ENCODE peak calls at places on chromosomes 6 and 20, in five cellular contexts. One of them, this sample, is unnamed.

GRCh38 chr6:5950448-5950847 is 56.3 kb downstream of the NRN1 start:
- DNase-seq in lower lobe of right lung: no peak
- DNase-seq in AG04450: no peak
- DNase-seq in naive thymus-derived CD4-positive, alpha-beta T cell: peak
- DNase-seq in effector memory CD4-positive, alpha-beta T cell: no peak
- DNase-seq in this sample: no peak

GRCh38 chr6:83431545-83432165 is 804 bp upstream of the ME1 start:
- DNase-seq in lower lobe of right lung: no peak
- DNase-seq in AG04450: no peak
- DNase-seq in naive thymus-derived CD4-positive, alpha-beta T cell: no peak
- DNase-seq in effector memory CD4-positive, alpha-beta T cell: no peak
- DNase-seq in this sample: no peak

GRCh38 chr6:20565291-20565690 is 31.0 kb downstream of the CDKAL1 start:
- DNase-seq in lower lobe of right lung: no peak
- DNase-seq in AG04450: no peak
- DNase-seq in naive thymus-derived CD4-positive, alpha-beta T cell: no peak
- DNase-seq in effector memory CD4-positive, alpha-beta T cell: no peak
- DNase-seq in this sample: no peak

GRCh38 chr6:122733259-122733658 is 46.3 kb upstream of the FABP7 start:
- DNase-seq in lower lobe of right lung: no peak
- DNase-seq in AG04450: no peak
- DNase-seq in naive thymus-derived CD4-positive, alpha-beta T cell: no peak
- DNase-seq in effector memory CD4-positive, alpha-beta T cell: no peak
- DNase-seq in this sample: no peak

GRCh38 chr6:23394699-23395098 is 731.3 kb upstream of the NRSN1 start:
- DNase-seq in lower lobe of right lung: no peak
- DNase-seq in AG04450: no peak
- DNase-seq in naive thymus-derived CD4-positive, alpha-beta T cell: no peak
- DNase-seq in effector memory CD4-positive, alpha-beta T cell: no peak
- DNase-seq in this sample: no peak

GRCh38 chr6:37052027-37052628 is 46.7 kb downstream of the FGD2 start:
- DNase-seq in lower lobe of right lung: no peak
- DNase-seq in AG04450: no peak
- DNase-seq in naive thymus-derived CD4-positive, alpha-beta T cell: no peak
- DNase-seq in effector memory CD4-positive, alpha-beta T cell: no peak
- DNase-seq in this sample: no peak

GRCh38 chr6:152316024-152316423 is 321.1 kb downstream of the SYNE1 start:
- DNase-seq in lower lobe of right lung: peak
- DNase-seq in AG04450: peak
- DNase-seq in naive thymus-derived CD4-positive, alpha-beta T cell: no peak
- DNase-seq in effector memory CD4-positive, alpha-beta T cell: no peak
- DNase-seq in this sample: no peak

GRCh38 chr20:54642733-54643667 is 167.6 kb downstream of the DOK5 start:
- DNase-seq in lower lobe of right lung: no peak
- DNase-seq in AG04450: no peak
- DNase-seq in naive thymus-derived CD4-positive, alpha-beta T cell: no peak
- DNase-seq in effector memory CD4-positive, alpha-beta T cell: no peak
- DNase-seq in this sample: no peak

GRCh38 chr6:63346217-63346834 is 26.5 kb upstream of the LGSN start:
- DNase-seq in lower lobe of right lung: no peak
- DNase-seq in AG04450: no peak
- DNase-seq in naive thymus-derived CD4-positive, alpha-beta T cell: no peak
- DNase-seq in effector memory CD4-positive, alpha-beta T cell: no peak
- DNase-seq in this sample: no peak

GRCh38 chr6:97594834-97595233 is 311.8 kb upstream of the MMS22L start:
- DNase-seq in lower lobe of right lung: no peak
- DNase-seq in AG04450: peak
- DNase-seq in naive thymus-derived CD4-positive, alpha-beta T cell: no peak
- DNase-seq in effector memory CD4-positive, alpha-beta T cell: no peak
- DNase-seq in this sample: no peak

GRCh38 chr20:52683761-52684160 is 288.4 kb upstream of the TSHZ2 start:
- DNase-seq in lower lobe of right lung: no peak
- DNase-seq in AG04450: no peak
- DNase-seq in naive thymus-derived CD4-positive, alpha-beta T cell: no peak
- DNase-seq in effector memory CD4-positive, alpha-beta T cell: no peak
- DNase-seq in this sample: no peak
- H3K4me3 ChIP-seq in lower lobe of right lung: no peak
- H3K4me3 ChIP-seq in AG04450: no peak
- H3K4me3 ChIP-seq in naive thymus-derived CD4-positive, alpha-beta T cell: no peak
- H3K4me3 ChIP-seq in effector memory CD4-positive, alpha-beta T cell: no peak
- H3K4me3 ChIP-seq in this sample: no peak

GRCh38 chr6:26269406-26270120 is 95.4 kb upstream of the BTN3A2 start:
- DNase-seq in lower lobe of right lung: no peak
- DNase-seq in AG04450: no peak
- DNase-seq in naive thymus-derived CD4-positive, alpha-beta T cell: no peak
- DNase-seq in effector memory CD4-positive, alpha-beta T cell: no peak
- DNase-seq in this sample: no peak

GRCh38 chr6:26268659-26269402 is 96.2 kb upstream of the BTN3A2 start:
- DNase-seq in lower lobe of right lung: no peak
- DNase-seq in AG04450: no peak
- DNase-seq in naive thymus-derived CD4-positive, alpha-beta T cell: no peak
- DNase-seq in effector memory CD4-positive, alpha-beta T cell: no peak
- DNase-seq in this sample: no peak

GRCh38 chr6:26270903-26271639 is 93.9 kb upstream of the BTN3A2 start:
- DNase-seq in lower lobe of right lung: peak
- DNase-seq in AG04450: no peak
- DNase-seq in naive thymus-derived CD4-positive, alpha-beta T cell: peak
- DNase-seq in effector memory CD4-positive, alpha-beta T cell: peak
- DNase-seq in this sample: peak

GRCh38 chr6:26271640-26272090 is 93.3 kb upstream of the BTN3A2 start:
- DNase-seq in lower lobe of right lung: no peak
- DNase-seq in AG04450: no peak
- DNase-seq in naive thymus-derived CD4-positive, alpha-beta T cell: no peak
- DNase-seq in effector memory CD4-positive, alpha-beta T cell: no peak
- DNase-seq in this sample: no peak

DNA sequence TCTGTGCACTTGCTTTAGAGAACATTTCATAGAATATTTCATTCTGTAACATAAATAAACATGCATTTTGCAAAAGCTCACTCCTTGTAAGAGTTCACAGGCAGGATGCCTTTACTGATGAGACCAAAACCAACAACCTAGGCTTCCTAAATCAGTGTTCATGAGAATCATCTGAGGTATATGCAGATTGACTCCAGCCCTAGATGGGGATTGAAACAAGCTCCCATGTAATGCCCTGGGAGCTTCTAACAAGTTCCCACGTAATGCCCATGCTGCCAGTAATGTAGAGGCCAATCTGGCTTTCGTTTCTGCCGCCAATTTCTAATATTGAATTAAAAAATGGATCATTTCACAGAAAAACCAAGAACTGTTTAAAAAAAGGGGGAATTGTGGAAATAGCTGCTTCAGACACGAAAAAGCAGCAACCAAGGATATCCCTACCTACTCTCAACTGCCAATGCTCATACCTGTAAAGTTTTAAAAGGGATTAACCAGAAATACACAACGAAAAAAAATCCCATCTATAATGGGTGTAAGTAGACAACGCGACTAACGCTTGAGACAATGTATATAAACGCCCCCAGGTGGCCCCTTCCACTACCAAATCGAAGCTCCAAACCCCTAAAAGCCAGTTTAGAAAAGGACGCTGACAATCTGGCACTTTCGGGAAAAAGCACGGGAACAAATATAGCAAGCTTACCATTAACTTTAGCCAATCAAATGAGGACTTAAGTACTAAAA is 94.7 kb upstream of the BTN3A2 start:
- DNase-seq in lower lobe of right lung: no peak
- DNase-seq in AG04450: no peak
- DNase-seq in naive thymus-derived CD4-positive, alpha-beta T cell: no peak
- DNase-seq in effector memory CD4-positive, alpha-beta T cell: no peak
- DNase-seq in this sample: no peak
- H3K27ac ChIP-seq in lower lobe of right lung: no peak
- H3K27ac ChIP-seq in AG04450: peak
- H3K27ac ChIP-seq in naive thymus-derived CD4-positive, alpha-beta T cell: no peak
- H3K27ac ChIP-seq in effector memory CD4-positive, alpha-beta T cell: no peak
- H3K27ac ChIP-seq in this sample: peak

DNA sequence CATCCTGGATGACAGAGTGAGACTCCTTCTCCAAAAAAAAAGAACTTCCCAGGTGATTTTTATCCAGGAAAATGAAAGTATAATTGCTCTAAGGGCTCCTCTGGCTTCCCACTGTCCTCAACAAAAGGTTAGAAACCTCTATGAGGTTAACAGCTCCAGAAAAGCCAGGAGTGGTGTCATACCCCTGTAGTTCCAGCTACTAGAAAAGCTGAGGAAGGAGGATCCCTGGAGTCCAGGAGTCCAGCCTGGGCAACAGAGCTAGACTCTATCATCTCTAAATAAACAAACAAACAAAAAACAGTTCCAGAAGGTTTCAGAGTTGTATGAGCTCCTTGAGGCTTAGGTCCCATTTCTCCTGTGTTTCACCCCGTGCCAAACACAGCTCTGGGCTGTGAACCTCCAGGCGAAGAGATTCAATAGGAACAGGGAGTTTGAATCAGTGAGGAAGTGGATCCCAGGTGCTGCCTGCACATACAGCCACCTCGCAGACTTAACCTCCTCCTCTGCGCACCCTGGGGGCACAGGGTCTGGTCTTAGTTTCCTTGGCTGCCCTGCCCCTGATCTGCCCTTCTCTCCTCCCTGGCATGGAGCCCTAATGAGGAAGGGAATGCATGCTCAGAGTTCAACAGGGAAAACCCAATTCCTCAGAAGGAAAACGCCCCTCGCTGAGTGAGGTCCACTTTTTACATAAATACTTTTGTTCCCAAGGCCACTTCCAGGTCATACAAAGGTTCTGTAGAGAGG is 31.0 kb downstream of the ZC3H12D start:
- DNase-seq in lower lobe of right lung: no peak
- DNase-seq in AG04450: no peak
- DNase-seq in naive thymus-derived CD4-positive, alpha-beta T cell: no peak
- DNase-seq in effector memory CD4-positive, alpha-beta T cell: no peak
- DNase-seq in this sample: no peak
- H3K4me3 ChIP-seq in lower lobe of right lung: peak
- H3K4me3 ChIP-seq in AG04450: no peak
- H3K4me3 ChIP-seq in naive thymus-derived CD4-positive, alpha-beta T cell: no peak
- H3K4me3 ChIP-seq in effector memory CD4-positive, alpha-beta T cell: no peak
- H3K4me3 ChIP-seq in this sample: no peak

GRCh38 chr20:50392138-50392866 is 117.9 kb upstream of the PTPN1 start:
- DNase-seq in lower lobe of right lung: no peak
- DNase-seq in AG04450: no peak
- DNase-seq in naive thymus-derived CD4-positive, alpha-beta T cell: no peak
- DNase-seq in effector memory CD4-positive, alpha-beta T cell: no peak
- DNase-seq in this sample: peak
- H3K27ac ChIP-seq in lower lobe of right lung: no peak
- H3K27ac ChIP-seq in AG04450: no peak
- H3K27ac ChIP-seq in naive thymus-derived CD4-positive, alpha-beta T cell: no peak
- H3K27ac ChIP-seq in effector memory CD4-positive, alpha-beta T cell: no peak
- H3K27ac ChIP-seq in this sample: no peak

GRCh38 chr6:155418017-155418749 is 37.5 kb downstream of the NOX3 start:
- DNase-seq in lower lobe of right lung: no peak
- DNase-seq in AG04450: no peak
- DNase-seq in naive thymus-derived CD4-positive, alpha-beta T cell: peak
- DNase-seq in effector memory CD4-positive, alpha-beta T cell: peak
- DNase-seq in this sample: peak
- H3K4me3 ChIP-seq in lower lobe of right lung: peak
- H3K4me3 ChIP-seq in AG04450: no peak
- H3K4me3 ChIP-seq in naive thymus-derived CD4-positive, alpha-beta T cell: peak
- H3K4me3 ChIP-seq in effector memory CD4-positive, alpha-beta T cell: peak
- H3K4me3 ChIP-seq in this sample: no peak

GRCh38 chr20:21190866-21191265 is 65.0 kb downstream of the KIZ start:
- DNase-seq in lower lobe of right lung: no peak
- DNase-seq in AG04450: no peak
- DNase-seq in naive thymus-derived CD4-positive, alpha-beta T cell: no peak
- DNase-seq in effector memory CD4-positive, alpha-beta T cell: no peak
- DNase-seq in this sample: no peak
- H3K27ac ChIP-seq in lower lobe of right lung: no peak
- H3K27ac ChIP-seq in AG04450: no peak
- H3K27ac ChIP-seq in naive thymus-derived CD4-positive, alpha-beta T cell: no peak
- H3K27ac ChIP-seq in effector memory CD4-positive, alpha-beta T cell: no peak
- H3K27ac ChIP-seq in this sample: no peak

GRCh38 chr6:158041788-158042187 is 60.1 kb downstream of the SYNJ2 start:
- DNase-seq in lower lobe of right lung: peak
- DNase-seq in AG04450: no peak
- DNase-seq in naive thymus-derived CD4-positive, alpha-beta T cell: no peak
- DNase-seq in effector memory CD4-positive, alpha-beta T cell: no peak
- DNase-seq in this sample: no peak

GRCh38 chr6:158043008-158043407 is 61.3 kb downstream of the SYNJ2 start:
- DNase-seq in lower lobe of right lung: peak
- DNase-seq in AG04450: no peak
- DNase-seq in naive thymus-derived CD4-positive, alpha-beta T cell: no peak
- DNase-seq in effector memory CD4-positive, alpha-beta T cell: no peak
- DNase-seq in this sample: no peak

GRCh38 chr6:158040804-158041347 is 59.2 kb downstream of the SYNJ2 start:
- DNase-seq in lower lobe of right lung: peak
- DNase-seq in AG04450: no peak
- DNase-seq in naive thymus-derived CD4-positive, alpha-beta T cell: no peak
- DNase-seq in effector memory CD4-positive, alpha-beta T cell: no peak
- DNase-seq in this sample: no peak

GRCh38 chr6:158041370-158041769 is 59.7 kb downstream of the SYNJ2 start:
- DNase-seq in lower lobe of right lung: peak
- DNase-seq in AG04450: no peak
- DNase-seq in naive thymus-derived CD4-positive, alpha-beta T cell: no peak
- DNase-seq in effector memory CD4-positive, alpha-beta T cell: no peak
- DNase-seq in this sample: no peak

DNA sequence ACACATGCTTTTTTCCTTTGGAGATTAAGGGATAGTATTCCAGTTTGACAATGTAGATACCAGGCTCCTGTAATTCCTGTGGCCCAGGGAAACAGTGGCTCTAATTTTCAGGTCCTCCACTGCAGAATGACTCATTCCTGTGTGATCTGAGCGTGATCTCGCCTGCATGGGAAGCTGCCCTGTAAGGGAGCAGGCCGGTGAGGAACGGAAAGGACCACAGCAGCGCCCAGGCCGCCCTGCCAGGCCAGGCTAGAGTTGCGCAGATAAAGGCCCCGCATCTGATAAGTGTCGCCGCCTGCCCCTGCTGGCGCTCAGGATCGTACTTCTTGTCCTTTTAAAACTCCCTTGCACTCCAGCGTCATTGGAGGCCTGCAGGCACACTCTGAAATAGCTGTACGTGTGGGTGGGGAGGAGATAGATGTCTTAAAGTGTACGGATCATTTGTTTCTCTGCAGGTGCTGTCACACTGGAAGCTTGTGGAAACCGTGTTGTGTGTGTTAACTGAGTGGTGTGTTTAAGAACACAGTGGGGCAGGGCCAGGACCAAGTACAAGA is 60.7 kb downstream of the SYNJ2 start:
- DNase-seq in lower lobe of right lung: peak
- DNase-seq in AG04450: peak
- DNase-seq in naive thymus-derived CD4-positive, alpha-beta T cell: no peak
- DNase-seq in effector memory CD4-positive, alpha-beta T cell: no peak
- DNase-seq in this sample: no peak
- H3K4me3 ChIP-seq in lower lobe of right lung: no peak
- H3K4me3 ChIP-seq in AG04450: no peak
- H3K4me3 ChIP-seq in naive thymus-derived CD4-positive, alpha-beta T cell: no peak
- H3K4me3 ChIP-seq in effector memory CD4-positive, alpha-beta T cell: no peak
- H3K4me3 ChIP-seq in this sample: no peak

GRCh38 chr6:151067684-151068596 is 171.8 kb upstream of the AKAP12 start:
- DNase-seq in lower lobe of right lung: no peak
- DNase-seq in AG04450: peak
- DNase-seq in naive thymus-derived CD4-positive, alpha-beta T cell: no peak
- DNase-seq in effector memory CD4-positive, alpha-beta T cell: no peak
- DNase-seq in this sample: no peak
- H3K27ac ChIP-seq in lower lobe of right lung: peak
- H3K27ac ChIP-seq in AG04450: peak
- H3K27ac ChIP-seq in naive thymus-derived CD4-positive, alpha-beta T cell: no peak
- H3K27ac ChIP-seq in effector memory CD4-positive, alpha-beta T cell: no peak
- H3K27ac ChIP-seq in this sample: no peak

GRCh38 chr6:156782691-156783320 is 5.6 kb downstream of the ARID1B start:
- DNase-seq in lower lobe of right lung: no peak
- DNase-seq in AG04450: no peak
- DNase-seq in naive thymus-derived CD4-positive, alpha-beta T cell: no peak
- DNase-seq in effector memory CD4-positive, alpha-beta T cell: no peak
- DNase-seq in this sample: no peak
- H3K4me3 ChIP-seq in lower lobe of right lung: peak
- H3K4me3 ChIP-seq in AG04450: peak
- H3K4me3 ChIP-seq in naive thymus-derived CD4-positive, alpha-beta T cell: peak
- H3K4me3 ChIP-seq in effector memory CD4-positive, alpha-beta T cell: peak
- H3K4me3 ChIP-seq in this sample: peak

This sample was measured in CD4-positive, alpha-beta memory T cell.